ENCODE peak calls at places on chromosomes 1 and 21, in five cellular contexts. One of them, this sample, is unnamed.

GRCh38 chr21:28991861-28992525 is 684 bp downstream of the LTN1 start:
- DNase-seq in adrenal gland: no peak
- DNase-seq in sigmoid colon: no peak
- DNase-seq in ovary: no peak
- DNase-seq in heart left ventricle: no peak
- DNase-seq in this sample: no peak

GRCh38 chr1:29501227-29501976 is 265.1 kb downstream of the PTPRU start:
- DNase-seq in sigmoid colon: no peak
- DNase-seq in heart left ventricle: no peak
- DNase-seq in ovary: no peak
- DNase-seq in adrenal gland: no peak
- DNase-seq in this sample: no peak

GRCh38 chr1:94327001-94327685 is 89.8 kb upstream of the ARHGAP29 start:
- DNase-seq in ovary: peak
- DNase-seq in adrenal gland: peak
- DNase-seq in sigmoid colon: peak
- DNase-seq in heart left ventricle: peak
- DNase-seq in this sample: peak

GRCh38 chr1:44305962-44306422 is 49.1 kb downstream of the ERI3 start:
- DNase-seq in adrenal gland: no peak
- DNase-seq in sigmoid colon: no peak
- DNase-seq in heart left ventricle: no peak
- DNase-seq in ovary: no peak
- DNase-seq in this sample: no peak

GRCh38 chr21:21230672-21231071 is 232.5 kb downstream of the NCAM2 start:
- DNase-seq in heart left ventricle: no peak
- DNase-seq in sigmoid colon: no peak
- DNase-seq in ovary: no peak
- DNase-seq in adrenal gland: no peak
- DNase-seq in this sample: no peak

GRCh38 chr1:112509005-112509659 is 367 bp downstream of the WNT2B start:
- DNase-seq in adrenal gland: no peak
- DNase-seq in sigmoid colon: no peak
- DNase-seq in ovary: peak
- DNase-seq in heart left ventricle: peak
- DNase-seq in this sample: peak

GRCh38 chr1:14055442-14056225 is 355.6 kb downstream of the PRDM2 start:
- DNase-seq in sigmoid colon: no peak
- DNase-seq in heart left ventricle: no peak
- DNase-seq in ovary: peak
- DNase-seq in adrenal gland: no peak
- DNase-seq in this sample: no peak

GRCh38 chr1:18725231-18725895 is 94.7 kb downstream of the PAX7 start:
- DNase-seq in heart left ventricle: no peak
- DNase-seq in adrenal gland: no peak
- DNase-seq in sigmoid colon: no peak
- DNase-seq in ovary: no peak
- DNase-seq in this sample: no peak

GRCh38 chr1:156406229-156406628 is 37.2 kb downstream of the RHBG start:
- DNase-seq in heart left ventricle: no peak
- DNase-seq in sigmoid colon: no peak
- DNase-seq in ovary: no peak
- DNase-seq in adrenal gland: no peak
- DNase-seq in this sample: no peak

GRCh38 chr1:179815642-179816041 is 62.0 kb downstream of the TOR1AIP2 start:
- DNase-seq in ovary: no peak
- DNase-seq in heart left ventricle: no peak
- DNase-seq in adrenal gland: no peak
- DNase-seq in sigmoid colon: no peak
- DNase-seq in this sample: no peak

GRCh38 chr1:156627313-156627880 is 8.2 kb downstream of the HAPLN2 start:
- DNase-seq in adrenal gland: no peak
- DNase-seq in ovary: no peak
- DNase-seq in heart left ventricle: no peak
- DNase-seq in sigmoid colon: no peak
- DNase-seq in this sample: peak

GRCh38 chr1:66283583-66284041 is 250.3 kb upstream of the SGIP1 start:
- DNase-seq in sigmoid colon: no peak
- DNase-seq in adrenal gland: no peak
- DNase-seq in ovary: no peak
- DNase-seq in heart left ventricle: no peak
- DNase-seq in this sample: no peak

GRCh38 chr1:229002451-229002960 is 267.2 kb downstream of the RHOU start:
- DNase-seq in heart left ventricle: no peak
- DNase-seq in ovary: no peak
- DNase-seq in sigmoid colon: no peak
- DNase-seq in adrenal gland: no peak
- DNase-seq in this sample: no peak

DNA sequence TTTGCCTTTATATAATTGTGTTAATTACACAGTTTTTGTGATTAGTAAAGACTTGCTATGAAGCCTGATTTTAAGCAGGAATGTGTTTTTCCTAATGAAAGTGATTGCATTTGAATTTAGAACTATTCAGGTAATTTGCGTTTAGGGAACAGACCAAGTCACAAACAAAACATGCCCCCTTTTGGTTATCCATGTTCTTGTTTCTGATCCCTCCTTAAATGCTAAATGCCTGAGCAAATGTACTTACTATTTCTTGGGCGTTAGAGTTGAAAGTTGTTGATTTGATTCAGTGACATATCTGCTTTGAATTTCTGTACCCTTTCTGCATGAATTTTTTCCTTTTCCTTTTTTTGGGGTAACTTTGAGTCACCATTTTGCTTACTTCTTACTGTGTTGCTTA is 5.2 kb downstream of the POU2F1 start:
- DNase-seq in sigmoid colon: no peak
- DNase-seq in adrenal gland: no peak
- DNase-seq in heart left ventricle: no peak
- DNase-seq in ovary: no peak
- DNase-seq in this sample: no peak
- H3K4me3 ChIP-seq in sigmoid colon: no peak
- H3K4me3 ChIP-seq in adrenal gland: no peak
- H3K4me3 ChIP-seq in heart left ventricle: no peak
- H3K4me3 ChIP-seq in ovary: no peak
- H3K4me3 ChIP-seq in this sample: no peak

GRCh38 chr1:211650922-211651303 is 24.5 kb downstream of the NEK2 start:
- DNase-seq in adrenal gland: no peak
- DNase-seq in ovary: no peak
- DNase-seq in heart left ventricle: no peak
- DNase-seq in sigmoid colon: no peak
- DNase-seq in this sample: no peak
- H3K27ac ChIP-seq in adrenal gland: no peak
- H3K27ac ChIP-seq in ovary: no peak
- H3K27ac ChIP-seq in heart left ventricle: no peak
- H3K27ac ChIP-seq in sigmoid colon: no peak
- H3K27ac ChIP-seq in this sample: no peak

GRCh38 chr1:160206421-160207117 is 1.4 kb downstream of the PEA15 start:
- DNase-seq in heart left ventricle: no peak
- DNase-seq in adrenal gland: no peak
- DNase-seq in sigmoid colon: no peak
- DNase-seq in ovary: no peak
- DNase-seq in this sample: no peak

GRCh38 chr1:160207118-160207650 is 2.0 kb downstream of the PEA15 start:
- DNase-seq in heart left ventricle: no peak
- DNase-seq in ovary: no peak
- DNase-seq in adrenal gland: no peak
- DNase-seq in sigmoid colon: no peak
- DNase-seq in this sample: no peak

GRCh38 chr1:160204526-160205241 is 500 bp upstream of the PEA15 start:
- DNase-seq in heart left ventricle: no peak
- DNase-seq in adrenal gland: no peak
- DNase-seq in ovary: no peak
- DNase-seq in sigmoid colon: no peak
- DNase-seq in this sample: no peak

GRCh38 chr1:160205974-160206369 is 788 bp downstream of the PEA15 start:
- DNase-seq in heart left ventricle: no peak
- DNase-seq in adrenal gland: peak
- DNase-seq in sigmoid colon: peak
- DNase-seq in ovary: peak
- DNase-seq in this sample: peak

GRCh38 chr1:160205242-160205973 is at the start of gene PEA15:
- DNase-seq in ovary: peak
- DNase-seq in heart left ventricle: peak
- DNase-seq in adrenal gland: peak
- DNase-seq in sigmoid colon: peak
- DNase-seq in this sample: peak
- TF ChIP-seq POLR2A in ovary: peak
- TF ChIP-seq POLR2A in heart left ventricle: peak
- TF ChIP-seq POLR2A in adrenal gland: peak
- TF ChIP-seq POLR2A in sigmoid colon: no peak
- TF ChIP-seq POLR2A in this sample: peak

DNA sequence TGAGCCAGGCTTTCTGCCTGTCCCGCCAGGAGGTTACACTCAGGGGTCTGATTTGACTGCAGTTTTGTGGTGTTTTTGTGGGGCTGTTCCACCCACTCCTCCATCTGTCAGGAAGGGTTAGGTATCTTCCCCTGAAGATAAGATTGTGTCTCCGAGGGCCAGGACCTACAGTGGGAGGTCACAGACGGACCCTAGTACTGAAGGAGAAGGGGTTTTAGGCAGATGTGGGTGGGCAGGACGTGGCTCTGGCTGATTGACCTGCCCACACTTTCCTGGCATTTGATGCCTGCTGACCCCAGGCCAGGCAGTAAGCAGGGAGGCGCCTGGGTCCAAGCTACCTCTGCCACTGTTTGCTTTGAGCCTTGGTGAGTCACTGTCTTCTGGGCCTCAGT is 13.9 kb downstream of the RPS6KA1 start:
- DNase-seq in sigmoid colon: no peak
- DNase-seq in adrenal gland: no peak
- DNase-seq in ovary: no peak
- DNase-seq in heart left ventricle: no peak
- DNase-seq in this sample: no peak
- H3K4me3 ChIP-seq in sigmoid colon: no peak
- H3K4me3 ChIP-seq in adrenal gland: no peak
- H3K4me3 ChIP-seq in ovary: no peak
- H3K4me3 ChIP-seq in heart left ventricle: no peak
- H3K4me3 ChIP-seq in this sample: no peak

GRCh38 chr1:20386682-20387081 is 96.0 kb downstream of the VWA5B1 start:
- DNase-seq in ovary: no peak
- DNase-seq in adrenal gland: no peak
- DNase-seq in heart left ventricle: no peak
- DNase-seq in sigmoid colon: peak
- DNase-seq in this sample: no peak
- H3K27ac ChIP-seq in ovary: no peak
- H3K27ac ChIP-seq in adrenal gland: no peak
- H3K27ac ChIP-seq in heart left ventricle: no peak
- H3K27ac ChIP-seq in sigmoid colon: no peak
- H3K27ac ChIP-seq in this sample: no peak

GRCh38 chr1:167627865-167628641 is 2.0 kb upstream of the RCSD1 start:
- DNase-seq in heart left ventricle: peak
- DNase-seq in adrenal gland: peak
- DNase-seq in sigmoid colon: no peak
- DNase-seq in ovary: no peak
- DNase-seq in this sample: no peak
- TF ChIP-seq POLR2A in heart left ventricle: no peak
- TF ChIP-seq POLR2A in adrenal gland: no peak
- TF ChIP-seq POLR2A in sigmoid colon: no peak
- TF ChIP-seq POLR2A in ovary: no peak
- TF ChIP-seq POLR2A in this sample: no peak

DNA sequence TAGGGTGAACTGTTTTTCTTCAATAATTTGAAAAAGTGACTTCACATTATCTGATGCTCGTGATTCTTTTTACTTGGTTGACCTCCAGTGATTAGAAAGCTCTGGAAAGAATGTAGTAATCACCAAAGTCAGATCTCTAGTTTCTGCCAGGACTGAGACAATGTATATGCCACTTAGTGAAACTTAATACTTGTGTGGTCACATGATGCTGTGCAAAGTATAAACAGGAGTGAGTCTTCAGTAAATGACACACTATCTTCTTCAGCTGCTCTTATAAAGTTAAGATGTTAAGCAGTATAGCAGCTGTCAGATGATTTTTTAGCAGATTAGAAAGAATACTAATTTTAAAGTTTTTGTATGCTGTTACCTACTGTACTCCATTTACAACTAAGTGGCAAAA is 17.2 kb downstream of the VCAM1 start:
- DNase-seq in adrenal gland: no peak
- DNase-seq in sigmoid colon: no peak
- DNase-seq in heart left ventricle: no peak
- DNase-seq in ovary: no peak
- DNase-seq in this sample: no peak
- H3K4me3 ChIP-seq in adrenal gland: no peak
- H3K4me3 ChIP-seq in sigmoid colon: no peak
- H3K4me3 ChIP-seq in heart left ventricle: no peak
- H3K4me3 ChIP-seq in ovary: no peak
- H3K4me3 ChIP-seq in this sample: no peak

DNA sequence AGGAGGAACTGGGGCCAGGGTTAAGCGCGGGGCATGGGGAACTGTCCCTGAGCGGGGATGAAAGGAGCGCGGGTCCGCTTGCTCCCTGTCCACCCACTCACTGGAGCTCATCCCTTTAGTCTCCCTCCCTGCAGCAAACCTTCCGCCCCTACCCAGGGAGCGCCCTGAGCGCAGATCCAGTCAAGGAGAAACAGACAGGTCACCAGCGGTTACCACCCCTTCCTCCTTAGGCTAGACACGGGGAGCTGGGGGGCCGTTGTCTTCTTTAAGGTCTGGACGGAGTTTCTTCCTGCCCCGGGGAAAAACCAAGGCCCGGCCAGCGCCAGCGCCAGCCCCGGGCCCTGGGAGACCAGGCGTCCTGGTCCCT is 966 bp downstream of the WNT4 start:
- DNase-seq in ovary: no peak
- DNase-seq in heart left ventricle: no peak
- DNase-seq in sigmoid colon: no peak
- DNase-seq in adrenal gland: no peak
- DNase-seq in this sample: no peak
- H3K27ac ChIP-seq in ovary: peak
- H3K27ac ChIP-seq in heart left ventricle: no peak
- H3K27ac ChIP-seq in sigmoid colon: no peak
- H3K27ac ChIP-seq in adrenal gland: peak
- H3K27ac ChIP-seq in this sample: no peak

GRCh38 chr1:62601412-62601971 is 4.2 kb downstream of the ANGPTL3 start:
- DNase-seq in sigmoid colon: no peak
- DNase-seq in adrenal gland: no peak
- DNase-seq in heart left ventricle: no peak
- DNase-seq in ovary: no peak
- DNase-seq in this sample: no peak

GRCh38 chr1:62599044-62599443 is 1.7 kb downstream of the ANGPTL3 start:
- DNase-seq in heart left ventricle: no peak
- DNase-seq in adrenal gland: no peak
- DNase-seq in sigmoid colon: no peak
- DNase-seq in ovary: no peak
- DNase-seq in this sample: no peak

GRCh38 chr1:62593825-62594394 is 3.4 kb upstream of the ANGPTL3 start:
- DNase-seq in heart left ventricle: no peak
- DNase-seq in adrenal gland: no peak
- DNase-seq in ovary: no peak
- DNase-seq in sigmoid colon: no peak
- DNase-seq in this sample: no peak

GRCh38 chr1:62595647-62596046 is 1.7 kb upstream of the ANGPTL3 start:
- DNase-seq in adrenal gland: no peak
- DNase-seq in ovary: no peak
- DNase-seq in sigmoid colon: no peak
- DNase-seq in heart left ventricle: no peak
- DNase-seq in this sample: no peak

GRCh38 chr1:62597281-62597680 is at the start of gene ANGPTL3:
- DNase-seq in heart left ventricle: no peak
- DNase-seq in sigmoid colon: no peak
- DNase-seq in adrenal gland: no peak
- DNase-seq in ovary: no peak
- DNase-seq in this sample: no peak
- TF ChIP-seq POLR2A in heart left ventricle: no peak
- TF ChIP-seq POLR2A in sigmoid colon: no peak
- TF ChIP-seq POLR2A in adrenal gland: no peak
- TF ChIP-seq POLR2A in ovary: no peak
- TF ChIP-seq POLR2A in this sample: no peak